ENCODE peak calls at places on chromosomes 2 and 18, in six cellular contexts. S is transverse colon, E is coronary artery, H is thoracic aorta, Y is heart right ventricle, M is GM06990. D is an unnamed sample.

GRCh38 chr2:216643986-216644662 is 10.9 kb downstream of the IGFBP2 start:
- DNase-seq in M (no peak), H (no peak), E (no peak), Y (no peak), S (no peak), D (no peak)

GRCh38 chr2:200578778-200579177 is 7.0 kb upstream of the AOX1 start:
- DNase-seq in E (no peak), S (no peak), Y (no peak), M (no peak), H (no peak), D (no peak)

GRCh38 chr18:54859667-54860421 is 31.6 kb downstream of the RAB27B start:
- DNase-seq in M (no peak), E (no peak), S (no peak), Y (no peak), H (no peak), D (no peak)

GRCh38 chr2:1742680-1743395 is 1.5 kb downstream of the PXDN start:
- DNase-seq in M (no peak), S (peak), Y (peak), E (peak), H (no peak), D (no peak)

GRCh38 chr2:55168221-55169154 is 63.6 kb downstream of the CLHC1 start:
- DNase-seq in E (no peak), Y (peak), H (no peak), S (peak), M (no peak), D (no peak)

GRCh38 chr2:39728941-39729351 is 50.1 kb downstream of the THUMPD2 start:
- DNase-seq in Y (peak), H (no peak), E (no peak), M (no peak), S (peak), D (no peak)

GRCh38 chr2:143110759-143111428 is 18.3 kb upstream of the ARHGAP15 start:
- DNase-seq in Y (peak), M (peak), H (no peak), E (no peak), S (peak), D (peak)

GRCh38 chr2:129748653-129749052 is 230.8 kb upstream of the RAB6C start:
- DNase-seq in M (no peak), S (no peak), Y (no peak), H (no peak), E (no peak), D (no peak)

GRCh38 chr18:7877609-7878008 is 310.5 kb downstream of the PTPRM start:
- DNase-seq in S (no peak), Y (no peak), H (no peak), E (no peak), M (no peak), D (no peak)

GRCh38 chr2:5925620-5926019 is 233.4 kb downstream of the SOX11 start:
- DNase-seq in M (no peak), E (no peak), H (no peak), S (no peak), Y (no peak), D (no peak)

GRCh38 chr2:5921081-5921642 is 229.0 kb downstream of the SOX11 start:
- DNase-seq in E (no peak), S (no peak), Y (peak), M (no peak), H (no peak), D (no peak)

GRCh38 chr2:5926896-5927512 is 234.8 kb downstream of the SOX11 start:
- DNase-seq in Y (no peak), S (no peak), H (no peak), M (no peak), E (no peak), D (no peak)

GRCh38 chr2:5923957-5924945 is 232.1 kb downstream of the SOX11 start:
- DNase-seq in M (no peak), Y (no peak), S (no peak), E (no peak), H (no peak), D (no peak)
- H3K4me3 ChIP-seq in M (no peak), Y (no peak), S (no peak), E (no peak), H (no peak), D (no peak)

DNA sequence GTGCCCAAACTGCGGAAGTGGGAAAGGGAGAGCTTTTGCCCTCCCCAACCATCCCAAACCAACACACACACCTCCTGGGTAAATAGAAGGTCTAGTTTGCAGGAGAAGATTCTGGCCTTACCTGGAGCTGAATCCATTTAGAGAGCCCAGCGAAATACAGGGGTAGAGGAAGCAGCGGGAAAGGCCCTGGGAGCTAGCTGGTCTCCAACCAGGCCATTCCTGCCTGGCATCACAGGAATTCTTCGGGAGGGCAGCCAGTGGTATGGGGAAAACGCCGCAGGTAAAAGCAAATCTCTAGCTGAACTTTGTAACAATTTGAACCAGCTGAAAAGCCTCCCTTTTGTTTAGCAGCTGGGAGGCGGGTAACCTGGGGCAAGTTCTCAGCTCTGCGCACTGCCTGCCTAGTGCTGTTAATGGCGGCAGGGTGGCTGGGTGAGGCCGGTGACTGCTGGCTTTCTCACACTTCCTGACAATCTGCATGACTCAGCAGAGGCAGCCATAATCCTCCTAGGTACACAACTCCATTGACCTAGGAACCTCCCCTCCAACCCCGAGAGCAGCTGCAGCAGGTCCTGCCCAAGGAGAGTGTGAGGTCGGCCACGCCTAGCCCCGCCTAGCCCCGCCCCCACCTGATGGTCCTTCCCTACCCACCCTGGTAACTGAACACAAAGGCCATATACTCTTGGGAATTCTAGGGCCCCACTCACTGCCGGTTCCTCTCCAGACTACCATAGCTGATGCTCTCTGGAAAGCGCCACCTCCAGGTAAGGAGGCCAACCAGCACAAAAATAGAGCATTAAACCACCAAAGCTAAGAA is 483.8 kb upstream of the REG3G start:
- DNase-seq in E (no peak), M (no peak), Y (no peak), H (no peak), S (no peak), D (no peak)
- TF ChIP-seq CTCF in E (no peak), M (no peak), Y (no peak), H (no peak), S (no peak), D (no peak)

GRCh38 chr2:105375001-105375561 is 23.8 kb downstream of the FHL2 start:
- DNase-seq in M (no peak), Y (no peak), E (no peak), S (no peak), H (no peak), D (no peak)

GRCh38 chr2:105376789-105377231 is 22.0 kb downstream of the FHL2 start:
- DNase-seq in E (no peak), Y (no peak), S (no peak), M (no peak), H (no peak), D (no peak)

GRCh38 chr2:105373895-105374401 is 24.9 kb downstream of the FHL2 start:
- DNase-seq in M (peak), S (no peak), H (no peak), E (no peak), Y (no peak), D (no peak)

GRCh38 chr2:105377871-105378270 is 21.0 kb downstream of the FHL2 start:
- DNase-seq in H (no peak), M (no peak), E (no peak), Y (no peak), S (no peak), D (no peak)

DNA sequence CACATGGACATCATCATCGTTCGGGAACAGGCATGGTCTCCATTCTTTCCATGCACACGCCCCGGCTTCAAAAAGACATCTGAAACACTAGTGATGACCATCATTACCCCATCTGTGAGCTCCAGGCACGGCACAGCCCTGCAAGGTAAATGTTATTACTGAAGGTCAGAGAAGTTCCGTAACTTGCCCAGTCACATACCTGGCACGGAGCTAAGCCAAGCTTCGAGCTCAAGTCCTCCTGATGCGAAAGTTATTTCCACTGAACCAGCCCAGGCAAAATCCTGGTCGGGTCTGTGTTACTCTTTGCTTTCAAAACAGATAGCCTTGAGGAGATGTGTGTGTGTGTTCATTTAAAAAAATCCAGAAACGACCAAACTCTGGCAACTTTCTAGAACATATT is 22.8 kb downstream of the FHL2 start:
- DNase-seq in M (no peak), E (no peak), S (no peak), Y (no peak), H (no peak), D (no peak)
- H3K4me3 ChIP-seq in M (no peak), E (no peak), S (no peak), Y (no peak), H (no peak), D (no peak)

GRCh38 chr2:190576565-190576964 is 42.0 kb upstream of the NEMP2 start:
- DNase-seq in Y (no peak), H (no peak), S (no peak), E (no peak), M (no peak), D (no peak)
- TF ChIP-seq CTCF in Y (no peak), H (no peak), S (no peak), E (no peak), M (no peak), D (no peak)